ENCODE peak calls at places on chromosome 1, in ten cellular contexts. E is astrocyte of the spinal cord; C is NCI-H1092 treated with DMSO at 0.1 percent for 48 hours; P is heart right ventricle; O is stimulated activated CD4-positive, alpha-beta T cell treated with anti-CD3 and anti-CD28 coated beads, TNF-alpha, amount 100 ng/mL, for 48 hours; Y is stomach; S is brain microvascular endothelial cell; N is mucosa of descending colon; X is ELF-1; R is stimulated activated CD8-positive, alpha-beta memory T cell treated with anti-CD3 and anti-CD28 coated beads, Interleukin-2, amount 100 ng/mL, for 48 hours. J is an unnamed sample.

GRCh38 chr1:209705033-209705589 is 465 bp downstream of the HSD11B1 start:
- DNase-seq in E (no peak), C (no peak), P (no peak), O (no peak), Y (no peak), S (no peak), N (no peak), X (no peak), R (no peak), J (no peak)

GRCh38 chr1:109815809-109816791 is 52.4 kb upstream of the EPS8L3 start:
- DNase-seq in E (peak), C (no peak), P (no peak), O (no peak), Y (no peak), S (no peak), N (no peak), X (no peak), R (no peak), J (peak)

GRCh38 chr1:920008-920407 is 3.7 kb upstream of the SAMD11 start:
- DNase-seq in E (no peak), C (no peak), P (no peak), O (no peak), Y (no peak), S (no peak), N (no peak), X (no peak), R (no peak), J (no peak)

GRCh38 chr1:59431566-59432294 is 134.8 kb downstream of the FGGY start:
- DNase-seq in E (no peak), C (no peak), P (no peak), O (no peak), Y (no peak), S (no peak), N (no peak), X (no peak), R (no peak), J (no peak)

GRCh38 chr1:168488153-168488552 is 55.6 kb downstream of the XCL2 start:
- DNase-seq in E (peak), C (peak), P (peak), O (no peak), Y (peak), S (no peak), N (no peak), X (no peak), R (no peak), J (no peak)

GRCh38 chr1:156097499-156098178 is 15.4 kb upstream of the MEX3A start:
- DNase-seq in E (no peak), C (no peak), P (no peak), O (no peak), Y (no peak), S (no peak), N (no peak), X (no peak), R (peak), J (no peak)

GRCh38 chr1:244265507-244265906 is 186.2 kb downstream of the ADSS2 start:
- DNase-seq in E (no peak), C (no peak), P (no peak), O (no peak), Y (no peak), S (no peak), N (no peak), X (no peak), R (no peak), J (no peak)

GRCh38 chr1:246591504-246591903 is 25.2 kb downstream of the CNST start:
- DNase-seq in E (no peak), C (no peak), P (no peak), O (no peak), Y (no peak), S (no peak), N (peak), X (no peak), R (no peak), J (no peak)

GRCh38 chr1:60283690-60284089 is 210.1 kb upstream of the C1orf87 start:
- DNase-seq in E (peak), C (no peak), P (no peak), O (no peak), Y (peak), S (no peak), N (no peak), X (peak), R (no peak), J (no peak)

GRCh38 chr1:85019989-85020388 is 23.1 kb upstream of the MCOLN2 start:
- DNase-seq in E (peak), C (no peak), P (no peak), O (no peak), Y (no peak), S (no peak), N (no peak), X (no peak), R (no peak), J (no peak)

GRCh38 chr1:202858789-202859414 is 30.0 kb downstream of the RABIF start:
- DNase-seq in E (no peak), C (no peak), P (peak), O (no peak), Y (no peak), S (no peak), N (no peak), X (no peak), R (no peak), J (peak)

GRCh38 chr1:37473431-37474050 is 839 bp upstream of the ZC3H12A start:
- DNase-seq in E (peak), C (no peak), P (no peak), O (no peak), Y (no peak), S (no peak), N (peak), X (no peak), R (no peak), J (no peak)

GRCh38 chr1:5727871-5728643 is 264.2 kb downstream of the NPHP4 start:
- DNase-seq in E (no peak), C (no peak), P (no peak), O (no peak), Y (no peak), S (no peak), N (no peak), X (no peak), R (no peak), J (no peak)